ENCODE peak calls at places on chromosome 7, in seven cellular contexts. One of them, this sample, is unnamed.

GRCh38 chr7:39700932-39701331 is 77.6 kb downstream of the RALA start:
- DNase-seq in upper lobe of right lung: peak
- DNase-seq in brain microvascular endothelial cell: no peak
- DNase-seq in OCI-LY7: no peak
- DNase-seq in CD4-positive, CD25-positive, alpha-beta regulatory T cell: no peak
- DNase-seq in mesenchymal stem cell: no peak
- DNase-seq in H9: no peak
- DNase-seq in this sample: peak

GRCh38 chr7:151142686-151143040 is 24.8 kb downstream of the GBX1 start:
- DNase-seq in brain microvascular endothelial cell: no peak
- DNase-seq in mesenchymal stem cell: no peak
- DNase-seq in CD4-positive, CD25-positive, alpha-beta regulatory T cell: no peak
- DNase-seq in OCI-LY7: no peak
- DNase-seq in upper lobe of right lung: no peak
- DNase-seq in H9: peak
- DNase-seq in this sample: no peak

GRCh38 chr7:19397917-19398316 is 252.7 kb upstream of the FERD3L start:
- DNase-seq in OCI-LY7: no peak
- DNase-seq in H9: no peak
- DNase-seq in mesenchymal stem cell: no peak
- DNase-seq in upper lobe of right lung: no peak
- DNase-seq in CD4-positive, CD25-positive, alpha-beta regulatory T cell: no peak
- DNase-seq in brain microvascular endothelial cell: peak
- DNase-seq in this sample: no peak

GRCh38 chr7:135929692-135930091 is 47.5 kb downstream of the MTPN start:
- DNase-seq in CD4-positive, CD25-positive, alpha-beta regulatory T cell: no peak
- DNase-seq in H9: no peak
- DNase-seq in upper lobe of right lung: no peak
- DNase-seq in OCI-LY7: no peak
- DNase-seq in brain microvascular endothelial cell: no peak
- DNase-seq in mesenchymal stem cell: peak
- DNase-seq in this sample: no peak

GRCh38 chr7:21140622-21141021 is 287.3 kb upstream of the SP4 start:
- DNase-seq in upper lobe of right lung: no peak
- DNase-seq in mesenchymal stem cell: no peak
- DNase-seq in brain microvascular endothelial cell: no peak
- DNase-seq in CD4-positive, CD25-positive, alpha-beta regulatory T cell: no peak
- DNase-seq in H9: no peak
- DNase-seq in OCI-LY7: no peak
- DNase-seq in this sample: no peak

GRCh38 chr7:24404315-24404714 is 120.3 kb downstream of the NPY start:
- DNase-seq in upper lobe of right lung: no peak
- DNase-seq in OCI-LY7: no peak
- DNase-seq in brain microvascular endothelial cell: no peak
- DNase-seq in H9: no peak
- DNase-seq in mesenchymal stem cell: no peak
- DNase-seq in CD4-positive, CD25-positive, alpha-beta regulatory T cell: no peak
- DNase-seq in this sample: no peak

GRCh38 chr7:80748302-80749042 is 110.0 kb downstream of the CD36 start:
- DNase-seq in mesenchymal stem cell: no peak
- DNase-seq in CD4-positive, CD25-positive, alpha-beta regulatory T cell: no peak
- DNase-seq in OCI-LY7: no peak
- DNase-seq in brain microvascular endothelial cell: no peak
- DNase-seq in upper lobe of right lung: no peak
- DNase-seq in H9: no peak
- DNase-seq in this sample: no peak

GRCh38 chr7:26658698-26659084 is 205.7 kb downstream of the SKAP2 start:
- DNase-seq in mesenchymal stem cell: no peak
- DNase-seq in OCI-LY7: no peak
- DNase-seq in CD4-positive, CD25-positive, alpha-beta regulatory T cell: no peak
- DNase-seq in H9: no peak
- DNase-seq in brain microvascular endothelial cell: no peak
- DNase-seq in upper lobe of right lung: no peak
- DNase-seq in this sample: no peak

GRCh38 chr7:3333861-3334260 is 32.8 kb downstream of the SDK1 start:
- DNase-seq in OCI-LY7: no peak
- DNase-seq in H9: no peak
- DNase-seq in upper lobe of right lung: no peak
- DNase-seq in brain microvascular endothelial cell: no peak
- DNase-seq in mesenchymal stem cell: no peak
- DNase-seq in CD4-positive, CD25-positive, alpha-beta regulatory T cell: no peak
- DNase-seq in this sample: no peak

GRCh38 chr7:57207836-57208235 is 75.6 kb upstream of the ZNF479 start:
- DNase-seq in mesenchymal stem cell: no peak
- DNase-seq in OCI-LY7: no peak
- DNase-seq in H9: no peak
- DNase-seq in brain microvascular endothelial cell: no peak
- DNase-seq in CD4-positive, CD25-positive, alpha-beta regulatory T cell: no peak
- DNase-seq in upper lobe of right lung: peak
- DNase-seq in this sample: no peak

GRCh38 chr7:155494551-155494950 is 36.6 kb downstream of the EN2 start:
- DNase-seq in CD4-positive, CD25-positive, alpha-beta regulatory T cell: no peak
- DNase-seq in OCI-LY7: no peak
- DNase-seq in mesenchymal stem cell: no peak
- DNase-seq in brain microvascular endothelial cell: no peak
- DNase-seq in H9: no peak
- DNase-seq in upper lobe of right lung: no peak
- DNase-seq in this sample: no peak

GRCh38 chr7:99407849-99408346 is 499 bp downstream of the PDAP1 start:
- DNase-seq in upper lobe of right lung: no peak
- DNase-seq in brain microvascular endothelial cell: peak
- DNase-seq in OCI-LY7: peak
- DNase-seq in mesenchymal stem cell: peak
- DNase-seq in H9: no peak
- DNase-seq in CD4-positive, CD25-positive, alpha-beta regulatory T cell: no peak
- DNase-seq in this sample: peak

GRCh38 chr7:3162286-3162685 is 118.6 kb upstream of the CARD11 start:
- DNase-seq in OCI-LY7: peak
- DNase-seq in upper lobe of right lung: no peak
- DNase-seq in H9: no peak
- DNase-seq in mesenchymal stem cell: peak
- DNase-seq in brain microvascular endothelial cell: peak
- DNase-seq in CD4-positive, CD25-positive, alpha-beta regulatory T cell: no peak
- DNase-seq in this sample: no peak

GRCh38 chr7:106872763-106873162 is 7.7 kb downstream of the PIK3CG start:
- DNase-seq in CD4-positive, CD25-positive, alpha-beta regulatory T cell: no peak
- DNase-seq in H9: no peak
- DNase-seq in upper lobe of right lung: no peak
- DNase-seq in brain microvascular endothelial cell: no peak
- DNase-seq in OCI-LY7: no peak
- DNase-seq in mesenchymal stem cell: no peak
- DNase-seq in this sample: no peak

GRCh38 chr7:42587826-42588225 is 324.0 kb downstream of the C7orf25 start:
- DNase-seq in OCI-LY7: no peak
- DNase-seq in H9: no peak
- DNase-seq in brain microvascular endothelial cell: no peak
- DNase-seq in mesenchymal stem cell: no peak
- DNase-seq in CD4-positive, CD25-positive, alpha-beta regulatory T cell: no peak
- DNase-seq in upper lobe of right lung: no peak
- DNase-seq in this sample: no peak

GRCh38 chr7:43535810-43536585 is 46.9 kb upstream of the STK17A start:
- DNase-seq in H9: no peak
- DNase-seq in upper lobe of right lung: no peak
- DNase-seq in CD4-positive, CD25-positive, alpha-beta regulatory T cell: no peak
- DNase-seq in OCI-LY7: no peak
- DNase-seq in mesenchymal stem cell: peak
- DNase-seq in brain microvascular endothelial cell: peak
- DNase-seq in this sample: no peak

GRCh38 chr7:122802211-122802833 is 83.9 kb downstream of the CADPS2 start:
- DNase-seq in OCI-LY7: no peak
- DNase-seq in brain microvascular endothelial cell: peak
- DNase-seq in upper lobe of right lung: no peak
- DNase-seq in CD4-positive, CD25-positive, alpha-beta regulatory T cell: no peak
- DNase-seq in H9: peak
- DNase-seq in mesenchymal stem cell: no peak
- DNase-seq in this sample: no peak

GRCh38 chr7:44104880-44105771 is 981 bp downstream of the AEBP1 start:
- DNase-seq in H9: no peak
- DNase-seq in brain microvascular endothelial cell: peak
- DNase-seq in CD4-positive, CD25-positive, alpha-beta regulatory T cell: no peak
- DNase-seq in mesenchymal stem cell: peak
- DNase-seq in OCI-LY7: no peak
- DNase-seq in upper lobe of right lung: no peak
- DNase-seq in this sample: peak

GRCh38 chr7:98982686-98983085 is 104.4 kb downstream of the TRRAP start:
- DNase-seq in H9: no peak
- DNase-seq in upper lobe of right lung: peak
- DNase-seq in OCI-LY7: no peak
- DNase-seq in brain microvascular endothelial cell: no peak
- DNase-seq in mesenchymal stem cell: no peak
- DNase-seq in CD4-positive, CD25-positive, alpha-beta regulatory T cell: no peak
- DNase-seq in this sample: no peak

GRCh38 chr7:347644-348479 is 57.9 kb downstream of the FOXL3 start:
- DNase-seq in CD4-positive, CD25-positive, alpha-beta regulatory T cell: no peak
- DNase-seq in mesenchymal stem cell: no peak
- DNase-seq in brain microvascular endothelial cell: no peak
- DNase-seq in H9: no peak
- DNase-seq in OCI-LY7: no peak
- DNase-seq in upper lobe of right lung: no peak
- DNase-seq in this sample: no peak

GRCh38 chr7:43105521-43106120 is 6.8 kb upstream of the HECW1 start:
- DNase-seq in OCI-LY7: no peak
- DNase-seq in upper lobe of right lung: no peak
- DNase-seq in mesenchymal stem cell: no peak
- DNase-seq in CD4-positive, CD25-positive, alpha-beta regulatory T cell: no peak
- DNase-seq in H9: no peak
- DNase-seq in brain microvascular endothelial cell: peak
- DNase-seq in this sample: no peak

GRCh38 chr7:141356096-141356495 is 195.1 kb upstream of the AGK start:
- DNase-seq in upper lobe of right lung: no peak
- DNase-seq in OCI-LY7: no peak
- DNase-seq in brain microvascular endothelial cell: no peak
- DNase-seq in H9: no peak
- DNase-seq in CD4-positive, CD25-positive, alpha-beta regulatory T cell: no peak
- DNase-seq in mesenchymal stem cell: peak
- DNase-seq in this sample: no peak

GRCh38 chr7:141358376-141358775 is 192.8 kb upstream of the AGK start:
- DNase-seq in CD4-positive, CD25-positive, alpha-beta regulatory T cell: no peak
- DNase-seq in mesenchymal stem cell: no peak
- DNase-seq in OCI-LY7: no peak
- DNase-seq in brain microvascular endothelial cell: no peak
- DNase-seq in H9: no peak
- DNase-seq in upper lobe of right lung: no peak
- DNase-seq in this sample: no peak

GRCh38 chr7:141355057-141355456 is 196.2 kb upstream of the AGK start:
- DNase-seq in H9: no peak
- DNase-seq in OCI-LY7: no peak
- DNase-seq in brain microvascular endothelial cell: peak
- DNase-seq in mesenchymal stem cell: no peak
- DNase-seq in upper lobe of right lung: no peak
- DNase-seq in CD4-positive, CD25-positive, alpha-beta regulatory T cell: no peak
- DNase-seq in this sample: no peak

GRCh38 chr7:141351175-141351574 is 200.0 kb upstream of the AGK start:
- DNase-seq in CD4-positive, CD25-positive, alpha-beta regulatory T cell: no peak
- DNase-seq in OCI-LY7: no peak
- DNase-seq in upper lobe of right lung: no peak
- DNase-seq in brain microvascular endothelial cell: no peak
- DNase-seq in mesenchymal stem cell: no peak
- DNase-seq in H9: no peak
- DNase-seq in this sample: no peak

DNA sequence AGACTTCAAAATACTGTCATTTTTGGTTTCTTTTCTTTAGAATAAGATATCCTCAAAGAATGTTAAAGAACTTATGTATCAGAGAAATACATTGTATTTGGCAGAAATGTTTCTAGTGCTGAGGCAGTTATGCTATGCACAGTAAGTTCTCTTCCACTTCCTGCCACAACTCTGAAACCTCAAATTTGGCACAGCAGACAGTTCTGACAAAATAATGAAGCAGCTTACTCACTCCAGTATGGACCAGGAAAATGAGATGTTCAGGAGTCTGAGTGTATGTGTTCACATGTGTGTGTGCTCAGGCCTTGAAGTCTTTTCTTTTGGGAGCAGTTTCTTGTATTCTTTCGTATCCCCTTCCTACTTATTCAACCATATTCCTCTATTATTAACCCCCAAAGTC is 197.0 kb upstream of the AGK start:
- DNase-seq in mesenchymal stem cell: no peak
- DNase-seq in CD4-positive, CD25-positive, alpha-beta regulatory T cell: no peak
- DNase-seq in upper lobe of right lung: no peak
- DNase-seq in OCI-LY7: no peak
- DNase-seq in H9: no peak
- DNase-seq in brain microvascular endothelial cell: peak
- DNase-seq in this sample: no peak
- H3K27ac ChIP-seq in mesenchymal stem cell: no peak
- H3K27ac ChIP-seq in CD4-positive, CD25-positive, alpha-beta regulatory T cell: no peak
- H3K27ac ChIP-seq in upper lobe of right lung: no peak
- H3K27ac ChIP-seq in OCI-LY7: no peak
- H3K27ac ChIP-seq in H9: no peak
- H3K27ac ChIP-seq in brain microvascular endothelial cell: peak
- H3K27ac ChIP-seq in this sample: no peak

DNA sequence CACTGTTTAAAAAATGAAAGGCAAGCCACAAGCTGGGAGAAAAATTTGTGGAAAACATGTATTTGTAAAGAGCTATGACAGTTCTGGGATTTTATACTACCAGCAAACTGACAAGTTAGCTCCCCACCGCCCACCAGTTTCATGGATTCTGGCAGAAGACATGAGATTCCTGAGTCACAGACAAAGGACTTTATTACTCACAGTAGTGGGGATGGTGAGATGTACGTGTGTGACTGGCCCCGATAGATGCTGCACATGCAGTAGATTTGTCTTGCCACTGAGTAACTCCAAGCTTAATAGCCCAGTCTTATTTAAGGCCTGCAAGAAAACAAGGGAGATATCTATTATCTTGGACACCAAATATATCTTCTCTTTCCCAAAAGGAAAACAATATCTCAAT is 281.7 kb downstream of the AHR start:
- DNase-seq in mesenchymal stem cell: peak
- DNase-seq in OCI-LY7: no peak
- DNase-seq in brain microvascular endothelial cell: peak
- DNase-seq in H9: no peak
- DNase-seq in CD4-positive, CD25-positive, alpha-beta regulatory T cell: no peak
- DNase-seq in upper lobe of right lung: no peak
- DNase-seq in this sample: no peak
- H3K27ac ChIP-seq in mesenchymal stem cell: no peak
- H3K27ac ChIP-seq in OCI-LY7: no peak
- H3K27ac ChIP-seq in brain microvascular endothelial cell: no peak
- H3K27ac ChIP-seq in H9: no peak
- H3K27ac ChIP-seq in CD4-positive, CD25-positive, alpha-beta regulatory T cell: no peak
- H3K27ac ChIP-seq in upper lobe of right lung: no peak
- H3K27ac ChIP-seq in this sample: no peak

DNA sequence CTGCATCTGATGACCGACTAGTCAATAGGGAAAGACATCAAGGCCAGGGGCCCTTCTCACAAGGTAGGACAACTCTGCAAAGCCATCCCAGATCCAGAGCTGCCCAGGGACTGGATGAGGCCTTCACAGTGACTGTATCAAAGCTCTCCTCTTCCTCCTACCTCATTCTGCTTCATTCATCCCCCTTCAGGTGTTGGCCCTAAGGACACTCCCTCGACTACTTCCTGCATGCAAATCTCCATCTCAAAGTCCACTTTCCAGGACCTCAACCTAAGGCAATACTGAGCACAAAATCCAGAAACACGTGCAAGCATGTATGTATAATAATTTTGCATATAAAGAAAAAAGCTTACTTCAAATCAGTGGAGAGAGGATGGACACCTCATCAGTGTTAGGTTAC is 25.1 kb downstream of the DPY19L1 start:
- DNase-seq in CD4-positive, CD25-positive, alpha-beta regulatory T cell: no peak
- DNase-seq in brain microvascular endothelial cell: no peak
- DNase-seq in OCI-LY7: no peak
- DNase-seq in mesenchymal stem cell: no peak
- DNase-seq in H9: no peak
- DNase-seq in upper lobe of right lung: no peak
- DNase-seq in this sample: no peak
- H3K27ac ChIP-seq in CD4-positive, CD25-positive, alpha-beta regulatory T cell: no peak
- H3K27ac ChIP-seq in brain microvascular endothelial cell: no peak
- H3K27ac ChIP-seq in OCI-LY7: no peak
- H3K27ac ChIP-seq in mesenchymal stem cell: no peak
- H3K27ac ChIP-seq in H9: no peak
- H3K27ac ChIP-seq in upper lobe of right lung: no peak
- H3K27ac ChIP-seq in this sample: no peak

GRCh38 chr7:144730224-144730623 is 105.6 kb downstream of the TPK1 start:
- DNase-seq in mesenchymal stem cell: no peak
- DNase-seq in H9: no peak
- DNase-seq in brain microvascular endothelial cell: no peak
- DNase-seq in upper lobe of right lung: no peak
- DNase-seq in OCI-LY7: no peak
- DNase-seq in CD4-positive, CD25-positive, alpha-beta regulatory T cell: no peak
- DNase-seq in this sample: no peak
- H3K27ac ChIP-seq in mesenchymal stem cell: no peak
- H3K27ac ChIP-seq in H9: no peak
- H3K27ac ChIP-seq in brain microvascular endothelial cell: no peak
- H3K27ac ChIP-seq in upper lobe of right lung: no peak
- H3K27ac ChIP-seq in OCI-LY7: no peak
- H3K27ac ChIP-seq in CD4-positive, CD25-positive, alpha-beta regulatory T cell: no peak
- H3K27ac ChIP-seq in this sample: no peak

This sample was measured in ascending aorta.